ENCODE peak calls at places on chromosome 21, in six cellular contexts. One of them, this sample, is unnamed.

GRCh38 chr21:45982256-45982757 is 737 bp downstream of the COL6A1 start:
- DNase-seq in GM12892: no peak
- DNase-seq in H1: no peak
- DNase-seq in GM12878: no peak
- DNase-seq in K562: no peak
- DNase-seq in HepG2: no peak
- DNase-seq in this sample: peak; percentile 17

GRCh38 chr21:34807881-34808568 is 139.2 kb downstream of the CLIC6 start:
- DNase-seq in GM12892: no peak
- DNase-seq in H1: no peak
- DNase-seq in GM12878: no peak
- DNase-seq in K562: no peak
- DNase-seq in HepG2: no peak
- DNase-seq in this sample: no peak

GRCh38 chr21:37130971-37131370 is 57.9 kb downstream of the TTC3 start:
- DNase-seq in GM12892: no peak
- DNase-seq in H1: no peak
- DNase-seq in GM12878: no peak
- DNase-seq in K562: no peak
- DNase-seq in HepG2: no peak
- DNase-seq in this sample: no peak

GRCh38 chr21:33901421-33902288 is 13.9 kb downstream of the ATP5PO start:
- DNase-seq in GM12892: no peak
- DNase-seq in H1: peak; percentile 39
- DNase-seq in GM12878: no peak
- DNase-seq in K562: no peak
- DNase-seq in HepG2: peak; percentile 20
- DNase-seq in this sample: no peak

GRCh38 chr21:34498623-34499022 is 13.4 kb downstream of the KCNE1 start:
- DNase-seq in GM12892: no peak
- DNase-seq in H1: no peak
- DNase-seq in GM12878: no peak
- DNase-seq in K562: no peak
- DNase-seq in HepG2: no peak
- DNase-seq in this sample: no peak

GRCh38 chr21:18468775-18469174 is 65.2 kb upstream of the TMPRSS15 start:
- DNase-seq in GM12892: no peak
- DNase-seq in H1: no peak
- DNase-seq in GM12878: no peak
- DNase-seq in K562: no peak
- DNase-seq in HepG2: no peak
- DNase-seq in this sample: no peak

GRCh38 chr21:46295996-46296752 is 10.0 kb downstream of the YBEY start:
- DNase-seq in GM12892: no peak
- DNase-seq in H1: no peak
- DNase-seq in GM12878: no peak
- DNase-seq in K562: peak; percentile 68
- DNase-seq in HepG2: peak; percentile 91
- DNase-seq in this sample: no peak

GRCh38 chr21:21236981-21237380 is 238.8 kb downstream of the NCAM2 start:
- DNase-seq in GM12892: no peak
- DNase-seq in H1: no peak
- DNase-seq in GM12878: no peak
- DNase-seq in K562: no peak
- DNase-seq in HepG2: no peak
- DNase-seq in this sample: no peak

GRCh38 chr21:46021978-46022544 is 40.5 kb downstream of the COL6A1 start:
- DNase-seq in GM12892: no peak
- DNase-seq in H1: no peak
- DNase-seq in GM12878: no peak
- DNase-seq in K562: no peak
- DNase-seq in HepG2: no peak
- DNase-seq in this sample: no peak

GRCh38 chr21:25416669-25417068 is 190.6 kb downstream of the MRPL39 start:
- DNase-seq in GM12892: no peak
- DNase-seq in H1: no peak
- DNase-seq in GM12878: no peak
- DNase-seq in K562: no peak
- DNase-seq in HepG2: no peak
- DNase-seq in this sample: no peak

GRCh38 chr21:36610201-36610600 is 88.7 kb upstream of the SIM2 start:
- DNase-seq in GM12892: no peak
- DNase-seq in H1: no peak
- DNase-seq in GM12878: no peak
- DNase-seq in K562: no peak
- DNase-seq in HepG2: no peak
- DNase-seq in this sample: no peak

GRCh38 chr21:41402231-41402630 is 23.8 kb upstream of the MX1 start:
- DNase-seq in GM12892: no peak
- DNase-seq in H1: no peak
- DNase-seq in GM12878: no peak
- DNase-seq in K562: no peak
- DNase-seq in HepG2: no peak
- DNase-seq in this sample: no peak

GRCh38 chr21:45817345-45817744 is 164.2 kb upstream of the COL6A1 start:
- DNase-seq in GM12892: no peak
- DNase-seq in H1: no peak
- DNase-seq in GM12878: no peak
- DNase-seq in K562: no peak
- DNase-seq in HepG2: no peak
- DNase-seq in this sample: no peak

GRCh38 chr21:41141031-41141457 is 26.9 kb upstream of the BACE2 start:
- DNase-seq in GM12892: no peak
- DNase-seq in H1: no peak
- DNase-seq in GM12878: no peak
- DNase-seq in K562: no peak
- DNase-seq in HepG2: no peak
- DNase-seq in this sample: no peak

GRCh38 chr21:39104911-39105310 is 78.3 kb downstream of the PSMG1 start:
- DNase-seq in GM12892: no peak
- DNase-seq in H1: no peak
- DNase-seq in GM12878: no peak
- DNase-seq in K562: no peak
- DNase-seq in HepG2: no peak
- DNase-seq in this sample: no peak

GRCh38 chr21:21688877-21689276 is 690.7 kb downstream of the NCAM2 start:
- DNase-seq in GM12892: no peak
- DNase-seq in H1: peak; percentile 27
- DNase-seq in GM12878: no peak
- DNase-seq in K562: no peak
- DNase-seq in HepG2: no peak
- DNase-seq in this sample: no peak

GRCh38 chr21:39637971-39638628 is 25.4 kb downstream of the B3GALT5 start:
- DNase-seq in GM12892: no peak
- DNase-seq in H1: no peak
- DNase-seq in GM12878: no peak
- DNase-seq in K562: no peak
- DNase-seq in HepG2: no peak
- DNase-seq in this sample: no peak

GRCh38 chr21:41634858-41635257 is 126.9 kb upstream of the TMPRSS2 start:
- DNase-seq in GM12892: no peak
- DNase-seq in H1: no peak
- DNase-seq in GM12878: no peak
- DNase-seq in K562: no peak
- DNase-seq in HepG2: no peak
- DNase-seq in this sample: no peak

GRCh38 chr21:32325706-32326105 is 27.1 kb downstream of the MRAP start:
- DNase-seq in GM12892: no peak
- DNase-seq in H1: no peak
- DNase-seq in GM12878: no peak
- DNase-seq in K562: no peak
- DNase-seq in HepG2: no peak
- DNase-seq in this sample: no peak

GRCh38 chr21:32329331-32329730 is 30.7 kb downstream of the MRAP start:
- DNase-seq in GM12892: no peak
- DNase-seq in H1: no peak
- DNase-seq in GM12878: no peak
- DNase-seq in K562: no peak
- DNase-seq in HepG2: no peak
- DNase-seq in this sample: no peak

GRCh38 chr21:32329776-32330175 is 31.1 kb downstream of the MRAP start:
- DNase-seq in GM12892: no peak
- DNase-seq in H1: no peak
- DNase-seq in GM12878: no peak
- DNase-seq in K562: no peak
- DNase-seq in HepG2: peak; percentile 27
- DNase-seq in this sample: no peak

GRCh38 chr21:32330784-32331311 is 32.2 kb downstream of the MRAP start:
- DNase-seq in GM12892: no peak
- DNase-seq in H1: no peak
- DNase-seq in GM12878: no peak
- DNase-seq in K562: no peak
- DNase-seq in HepG2: peak; percentile 96
- DNase-seq in this sample: no peak

DNA sequence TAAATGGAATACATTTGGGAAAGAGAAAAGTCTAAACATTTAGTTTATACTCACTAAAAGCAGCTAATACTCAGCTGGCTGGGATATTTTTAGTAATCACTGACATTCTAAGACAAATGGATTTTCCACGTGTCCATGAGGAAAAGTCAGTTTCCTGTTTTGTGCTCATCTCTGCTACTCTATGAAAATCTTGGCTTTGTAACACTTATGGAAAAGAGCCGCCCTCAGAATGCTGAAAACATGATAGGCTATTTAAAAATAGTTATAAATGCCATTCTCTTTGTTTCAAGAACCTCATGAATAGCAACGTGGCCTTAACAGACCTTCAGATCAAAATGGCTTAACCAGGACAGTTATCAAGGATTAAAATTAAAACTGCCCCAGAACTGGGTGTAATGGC is 29.9 kb downstream of the MRAP start:
- DNase-seq in GM12892: no peak
- DNase-seq in H1: no peak
- DNase-seq in GM12878: no peak
- DNase-seq in K562: no peak
- DNase-seq in HepG2: no peak
- DNase-seq in this sample: no peak
- TF ChIP-seq TAF1 in GM12892: no peak
- TF ChIP-seq TAF1 in H1: no peak
- TF ChIP-seq TAF1 in GM12878: no peak
- TF ChIP-seq TAF1 in K562: no peak
- TF ChIP-seq TAF1 in HepG2: no peak
- TF ChIP-seq TAF1 in this sample: no peak

DNA sequence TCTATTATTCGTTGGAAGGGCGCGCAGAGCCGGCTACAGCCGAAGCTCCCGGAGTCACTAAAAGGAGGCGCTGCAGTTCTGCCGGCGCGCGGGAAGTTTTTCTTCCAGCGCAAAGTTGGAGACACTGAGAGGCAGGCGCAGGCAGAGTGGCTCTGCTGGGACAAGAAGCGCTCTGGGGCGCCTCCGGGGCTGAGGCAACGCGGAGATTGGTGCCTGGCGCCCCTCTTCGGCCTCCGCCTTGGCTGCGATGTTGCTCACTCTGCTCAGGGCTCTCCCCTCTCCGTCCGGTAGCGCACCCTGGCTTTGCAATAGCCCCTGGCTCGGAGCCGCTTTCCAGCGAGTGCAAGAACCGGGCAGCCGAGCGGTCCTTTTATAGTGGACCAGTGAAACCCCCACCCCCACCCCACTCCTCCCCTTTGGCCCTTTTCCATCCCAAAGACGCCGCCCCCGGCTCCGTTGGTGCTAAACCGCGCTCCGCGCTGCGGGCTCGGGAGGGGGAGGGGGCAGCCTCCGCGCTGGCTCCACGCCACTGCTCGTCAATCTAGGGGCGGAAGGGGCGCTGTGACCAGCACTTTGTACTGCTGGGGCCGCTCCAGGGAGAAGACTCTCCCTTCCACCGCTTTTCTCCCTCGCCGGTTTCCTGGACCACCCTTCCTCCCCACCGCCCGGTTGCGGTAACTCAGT is at the start of gene ADAMTS1:
- DNase-seq in GM12892: no peak
- DNase-seq in H1: peak; percentile 68
- DNase-seq in GM12878: no peak
- DNase-seq in K562: no peak
- DNase-seq in HepG2: peak; percentile 4
- DNase-seq in this sample: no peak
- TF ChIP-seq POLR2A in GM12892: no peak
- TF ChIP-seq POLR2A in H1: peak; percentile 98
- TF ChIP-seq POLR2A in GM12878: no peak
- TF ChIP-seq POLR2A in K562: no peak
- TF ChIP-seq POLR2A in HepG2: no peak
- TF ChIP-seq POLR2A in this sample: no peak

GRCh38 chr21:44732956-44733355 is 21.6 kb upstream of the TSPEAR start:
- DNase-seq in GM12892: no peak
- DNase-seq in H1: no peak
- DNase-seq in GM12878: no peak
- DNase-seq in K562: no peak
- DNase-seq in HepG2: no peak
- DNase-seq in this sample: no peak

GRCh38 chr21:44732263-44732662 is 20.9 kb upstream of the TSPEAR start:
- DNase-seq in GM12892: no peak
- DNase-seq in H1: no peak
- DNase-seq in GM12878: no peak
- DNase-seq in K562: no peak
- DNase-seq in HepG2: no peak
- DNase-seq in this sample: no peak

GRCh38 chr21:44735821-44736220 is 24.4 kb upstream of the TSPEAR start:
- DNase-seq in GM12892: no peak
- DNase-seq in H1: no peak
- DNase-seq in GM12878: no peak
- DNase-seq in K562: no peak
- DNase-seq in HepG2: no peak
- DNase-seq in this sample: no peak

GRCh38 chr21:44734841-44735240 is 23.5 kb upstream of the TSPEAR start:
- DNase-seq in GM12892: no peak
- DNase-seq in H1: no peak
- DNase-seq in GM12878: no peak
- DNase-seq in K562: no peak
- DNase-seq in HepG2: no peak
- DNase-seq in this sample: no peak

DNA sequence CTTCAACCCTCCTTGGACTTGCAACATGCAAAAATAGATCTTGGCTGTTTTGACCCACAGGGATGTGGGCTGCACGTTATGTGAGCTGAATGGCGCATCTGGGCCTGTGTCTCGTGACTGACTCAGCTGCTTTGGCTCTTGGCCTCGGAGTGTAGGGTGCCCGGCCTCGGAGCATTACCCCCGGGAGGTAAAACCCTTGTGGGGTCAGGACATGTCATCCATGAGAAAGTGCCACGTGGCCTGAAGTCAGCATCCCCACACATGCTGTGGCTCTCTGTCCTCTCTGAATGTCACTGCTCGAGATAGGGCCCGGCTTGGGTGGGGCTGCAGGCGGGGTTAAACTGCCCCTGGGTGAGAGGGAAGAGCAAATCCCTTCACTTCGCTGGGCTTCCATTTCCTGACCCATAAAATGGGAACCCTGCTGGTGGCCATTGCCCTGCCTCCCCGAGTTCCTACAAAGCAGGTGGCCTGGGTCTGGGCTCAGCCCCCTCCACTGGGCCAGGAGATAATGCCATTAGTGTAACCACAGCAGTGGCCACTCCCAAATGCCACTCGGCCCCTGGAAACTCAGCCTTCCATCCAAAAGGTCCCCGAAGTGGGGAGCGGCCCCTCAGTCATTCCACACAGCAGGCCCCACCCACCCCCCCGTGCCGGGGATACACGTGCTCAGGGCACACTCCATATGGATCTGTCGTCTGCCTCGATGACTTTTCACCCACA is 22.8 kb upstream of the TSPEAR start:
- DNase-seq in GM12892: no peak
- DNase-seq in H1: no peak
- DNase-seq in GM12878: no peak
- DNase-seq in K562: no peak
- DNase-seq in HepG2: no peak
- DNase-seq in this sample: no peak
- TF ChIP-seq TAF1 in GM12892: no peak
- TF ChIP-seq TAF1 in H1: no peak
- TF ChIP-seq TAF1 in GM12878: no peak
- TF ChIP-seq TAF1 in K562: no peak
- TF ChIP-seq TAF1 in HepG2: no peak
- TF ChIP-seq TAF1 in this sample: no peak

GRCh38 chr21:31308584-31308983 is 35.5 kb downstream of the TIAM1 start:
- DNase-seq in GM12892: no peak
- DNase-seq in H1: no peak
- DNase-seq in GM12878: no peak
- DNase-seq in K562: no peak
- DNase-seq in HepG2: no peak
- DNase-seq in this sample: no peak
- TF ChIP-seq POLR2A in GM12892: no peak
- TF ChIP-seq POLR2A in H1: no peak
- TF ChIP-seq POLR2A in GM12878: no peak
- TF ChIP-seq POLR2A in K562: no peak
- TF ChIP-seq POLR2A in HepG2: no peak
- TF ChIP-seq POLR2A in this sample: no peak

This sample was measured in GM12891.